ENCODE peak calls at places on chromosome 18, in ten cellular contexts. Z is HFFc6; I is GM03348; C is stimulated activated CD4-positive, alpha-beta T cell treated with anti-CD3 and anti-CD28 coated beads, TNF-alpha, amount 100 ng/mL, for 4 hours; D is iPS DF 6.9; P is RKO; Q is CD4-positive, alpha-beta T cell; A is Kasumi-1; U is A673; M is COR-L47. S is an unnamed sample.
A peak's percentile ranks its signal among the peaks of the same experiment; 100 is the strongest.

GRCh38 chr18:23949863-23950262 is 64.7 kb upstream of the TTC39C start:
- DNase-seq in D (peak; percentile 78), I (no peak), Z (no peak), Q (no peak), A (no peak), C (no peak), M (no peak), P (no peak), U (no peak), S (no peak)

GRCh38 chr18:55253814-55254213 is 294.6 kb upstream of the CCDC68 start:
- DNase-seq in I (no peak), Q (no peak), U (no peak), A (no peak), M (no peak), P (no peak), D (no peak), C (no peak), Z (no peak), S (no peak)

GRCh38 chr18:51149605-51150429 is 47.7 kb downstream of the MEX3C start:
- DNase-seq in P (peak; percentile 55), D (no peak), C (no peak), M (no peak), Q (no peak), I (peak; percentile 50), Z (peak; percentile 58), U (no peak), A (no peak), S (no peak)

GRCh38 chr18:33115917-33116316 is 324.6 kb downstream of the CCDC178 start:
- DNase-seq in I (no peak), Z (no peak), P (no peak), U (no peak), M (no peak), Q (no peak), D (no peak), C (no peak), A (no peak), S (no peak)

GRCh38 chr18:44742741-44743311 is 62.1 kb downstream of the SETBP1 start:
- DNase-seq in Z (no peak), P (no peak), I (peak; percentile 80), Q (no peak), U (no peak), A (no peak), D (no peak), M (peak; percentile 94), C (no peak), S (peak; percentile 38)

GRCh38 chr18:27577265-27577664 is 392.2 kb upstream of the CHST9 start:
- DNase-seq in C (no peak), M (no peak), A (no peak), Q (no peak), I (no peak), P (no peak), Z (no peak), U (no peak), D (no peak), S (no peak)

GRCh38 chr18:58674159-58674558 is 2.9 kb downstream of the MALT1 start:
- DNase-seq in C (no peak), M (no peak), Z (no peak), P (no peak), Q (no peak), A (no peak), U (no peak), D (no peak), I (no peak), S (no peak)

GRCh38 chr18:22783662-22784076 is 149.5 kb upstream of the RBBP8 start:
- DNase-seq in I (no peak), C (no peak), A (no peak), P (no peak), Z (no peak), D (no peak), M (no peak), U (no peak), Q (no peak), S (no peak)

GRCh38 chr18:75840131-75840530 is 412.6 kb upstream of the SMIM21 start:
- DNase-seq in Q (no peak), C (no peak), A (no peak), Z (no peak), P (no peak), U (no peak), M (no peak), D (no peak), I (no peak), S (no peak)

GRCh38 chr18:21264651-21265050 is 22.6 kb downstream of the GREB1L start:
- DNase-seq in I (no peak), Z (peak; percentile 36), Q (no peak), C (no peak), M (peak; percentile 78), A (no peak), P (no peak), U (no peak), D (no peak), S (no peak)

GRCh38 chr18:45688834-45689233 is 35.1 kb upstream of the SLC14A1 start:
- DNase-seq in I (no peak), Q (peak; percentile 59), D (no peak), M (peak; percentile 10), P (no peak), A (no peak), Z (no peak), C (peak; percentile 57), U (peak; percentile 24), S (no peak)

GRCh38 chr18:50133526-50133925 is 61.4 kb downstream of the MYO5B start:
- DNase-seq in M (no peak), U (no peak), Z (no peak), I (no peak), C (no peak), D (no peak), Q (no peak), P (no peak), A (no peak), S (no peak)

GRCh38 chr18:50819027-50819726 is 639 bp downstream of the MRO start:
- DNase-seq in D (no peak), Q (no peak), I (peak; percentile 33), Z (no peak), A (peak; percentile 23), P (peak; percentile 36), M (peak; percentile 34), U (no peak), C (no peak), S (peak; percentile 62)

GRCh38 chr18:31648966-31649429 is 35.4 kb downstream of the B4GALT6 start:
- DNase-seq in U (no peak), D (no peak), P (peak; percentile 80), M (no peak), I (peak; percentile 16), Z (peak; percentile 7), A (peak; percentile 33), C (no peak), Q (no peak), S (no peak)

GRCh38 chr18:48541026-48541746 is 2.4 kb downstream of the CTIF start:
- DNase-seq in C (peak; percentile 8), Q (no peak), M (peak; percentile 57), Z (peak; percentile 79), U (peak; percentile 50), D (no peak), P (peak; percentile 57), I (peak; percentile 88), A (peak; percentile 27), S (peak; percentile 60)

GRCh38 chr18:45517181-45517741 is 98.0 kb upstream of the SLC14A2 start:
- DNase-seq in P (no peak), A (no peak), Q (no peak), U (no peak), Z (no peak), C (no peak), I (peak; percentile 77), D (no peak), M (no peak), S (peak; percentile 67)

GRCh38 chr18:12621737-12622306 is 36.1 kb downstream of the SPIRE1 start:
- DNase-seq in D (no peak), Q (no peak), M (no peak), Z (peak; percentile 86), P (peak; percentile 69), C (no peak), I (peak; percentile 75), A (no peak), U (peak; percentile 52), S (no peak)

GRCh38 chr18:74498712-74499629 is 2.8 kb downstream of the CNDP2 start:
- DNase-seq in Z (no peak), P (peak; percentile 72), U (no peak), C (peak; percentile 68), I (no peak), Q (peak; percentile 64), M (no peak), D (no peak), A (peak; percentile 62), S (no peak)

GRCh38 chr18:28045880-28046279 is 131.1 kb downstream of the CDH2 start:
- DNase-seq in C (no peak), D (no peak), A (no peak), M (no peak), Q (no peak), I (no peak), P (no peak), Z (peak; percentile 14), U (no peak), S (no peak)

GRCh38 chr18:50311573-50312106 is 24.1 kb upstream of the CXXC1 start:
- DNase-seq in C (no peak), D (no peak), U (no peak), A (no peak), M (no peak), Q (no peak), I (no peak), P (no peak), Z (no peak), S (no peak)

GRCh38 chr18:28793911-28794310 is 617.0 kb upstream of the CDH2 start:
- DNase-seq in D (no peak), I (no peak), C (no peak), Q (no peak), Z (no peak), U (no peak), A (no peak), P (no peak), M (peak; percentile 9), S (no peak)

GRCh38 chr18:49585781-49586663 is 24.2 kb downstream of the LIPG start:
- DNase-seq in U (no peak), D (no peak), C (no peak), Q (no peak), P (no peak), I (no peak), A (no peak), Z (no peak), M (no peak), S (no peak)

GRCh38 chr18:50281972-50282520 is 723 bp upstream of the MBD1 start:
- DNase-seq in M (no peak), Q (no peak), D (no peak), U (no peak), I (no peak), C (no peak), P (no peak), Z (no peak), A (no peak), S (no peak)

GRCh38 chr18:52569492-52569891 is 229.5 kb downstream of the DCC start:
- DNase-seq in M (no peak), I (no peak), Z (no peak), Q (no peak), C (no peak), D (no peak), A (no peak), U (no peak), P (no peak), S (no peak)

GRCh38 chr18:3726241-3726951 is 276.4 kb downstream of the TGIF1 start:
- DNase-seq in P (no peak), C (no peak), D (no peak), Q (no peak), Z (no peak), I (no peak), M (peak; percentile 42), U (no peak), A (peak; percentile 39), S (no peak)

GRCh38 chr18:79695269-79695668 is 15.7 kb downstream of the CTDP1 start:
- DNase-seq in C (no peak), U (no peak), P (no peak), I (no peak), M (no peak), Z (no peak), D (no peak), Q (no peak), A (no peak), S (no peak)

GRCh38 chr18:48254077-48254602 is 155.0 kb downstream of the ZBTB7C start:
- DNase-seq in A (no peak), I (no peak), D (no peak), C (no peak), P (no peak), U (no peak), Z (no peak), Q (no peak), M (no peak), S (no peak)

GRCh38 chr18:50814387-50814786 is 5.4 kb downstream of the MRO start:
- DNase-seq in I (no peak), P (no peak), D (no peak), U (no peak), Q (no peak), M (no peak), Z (no peak), C (no peak), A (no peak), S (no peak)

S was measured in gastrocnemius medialis.